ENCODE peak calls at places on chromosomes 11 and 22, in four cellular contexts. O is ELR, X is LoVo, N is iPS DF 19.7. G is an unnamed sample.
A peak's percentile ranks its signal among the peaks of the same experiment; 100 is the strongest.

GRCh38 chr11:2964782-2965181 is 27.3 kb downstream of the NAP1L4 start:
- DNase-seq in N (no peak), X (no peak), O (no peak), G (no peak)

GRCh38 chr11:69498614-69499175 is 17.2 kb downstream of the LINC01488 start:
- DNase-seq in O (peak; percentile 13), X (no peak), N (no peak), G (no peak)

GRCh38 chr11:64040684-64041267 is 5.0 kb downstream of the FLRT1 start:
- DNase-seq in O (no peak), X (no peak), N (no peak), G (no peak)

GRCh38 chr11:120773501-120774031 is 250.3 kb upstream of the TBCEL start:
- DNase-seq in O (peak; percentile 2), X (peak; percentile 85), N (no peak), G (no peak)

GRCh38 chr11:97269527-97269926 is 879.7 kb downstream of the JRKL start:
- DNase-seq in X (no peak), O (peak; percentile 66), N (peak; percentile 23), G (no peak)

GRCh38 chr11:12119502-12119901 is 9.1 kb downstream of the MICAL2 start:
- DNase-seq in X (peak; percentile 41), O (no peak), N (no peak), G (no peak)

GRCh38 chr22:17915188-17915587 is 109.2 kb downstream of the MICAL3 start:
- DNase-seq in N (no peak), X (no peak), O (no peak), G (no peak)

GRCh38 chr11:117972589-117973445 is 13.4 kb upstream of the IL10RA start:
- DNase-seq in X (no peak), N (no peak), O (no peak), G (no peak)

GRCh38 chr22:48889887-48890692 is 937.6 kb downstream of the BRD1 start:
- DNase-seq in O (no peak), X (no peak), N (no peak), G (no peak)

GRCh38 chr11:74634537-74634936 is 42.2 kb downstream of the POLD3 start:
- DNase-seq in N (no peak), X (peak; percentile 57), O (peak; percentile 62), G (no peak)

GRCh38 chr11:69320756-69321741 is 27.1 kb downstream of the MYEOV start:
- DNase-seq in O (peak; percentile 70), N (no peak), X (no peak), G (no peak)

GRCh38 chr22:33049125-33049729 is 9.0 kb downstream of the SYN3 start:
- DNase-seq in N (no peak), X (peak; percentile 47), O (peak; percentile 56), G (peak; percentile 29)

GRCh38 chr11:13320688-13321087 is 43.1 kb downstream of the BMAL1 start:
- DNase-seq in X (no peak), N (no peak), O (no peak), G (no peak)

GRCh38 chr22:21807545-21807944 is 59.9 kb downstream of the MAPK1 start:
- DNase-seq in O (no peak), X (no peak), N (no peak), G (no peak)

GRCh38 chr22:49561338-49561737 is 266.3 kb downstream of the BRD1 start:
- DNase-seq in X (no peak), O (no peak), N (no peak), G (no peak)

GRCh38 chr11:27012254-27012921 is 18.5 kb downstream of the FIBIN start:
- DNase-seq in O (peak; percentile 42), N (no peak), X (no peak), G (no peak)

GRCh38 chr22:48896766-48897637 is 930.7 kb downstream of the BRD1 start:
- DNase-seq in N (no peak), X (no peak), O (no peak), G (no peak)

GRCh38 chr11:130099356-130099755 is 29.7 kb downstream of the APLP2 start:
- DNase-seq in X (no peak), N (no peak), O (no peak), G (no peak)

GRCh38 chr11:113493205-113493604 is 18.0 kb upstream of the DRD2 start:
- DNase-seq in O (no peak), X (no peak), N (no peak), G (no peak)

GRCh38 chr11:16561150-16561549 is 177.3 kb upstream of the C11orf58 start:
- DNase-seq in N (no peak), X (no peak), O (no peak), G (no peak)

GRCh38 chr11:129530154-129530895 is 154.7 kb downstream of the BARX2 start:
- DNase-seq in N (no peak), X (no peak), O (no peak), G (no peak)

GRCh38 chr11:128365044-128365443 is 222.3 kb downstream of the ETS1 start:
- DNase-seq in N (no peak), O (peak; percentile 69), X (peak; percentile 22), G (no peak)

GRCh38 chr11:96204721-96205459 is 138.1 kb downstream of the MAML2 start:
- DNase-seq in N (no peak), O (no peak), X (no peak), G (peak; percentile 14)

GRCh38 chr11:114158886-114159285 is 99.4 kb downstream of the ZBTB16 start:
- DNase-seq in N (no peak), X (no peak), O (no peak), G (no peak)

GRCh38 chr22:30640361-30640760 is 4.8 kb downstream of the SLC35E4 start:
- DNase-seq in X (no peak), O (peak; percentile 59), N (no peak), G (no peak)

GRCh38 chr11:9616042-9616640 is 42.7 kb downstream of the WEE1 start:
- DNase-seq in N (no peak), O (no peak), X (peak; percentile 39), G (no peak)

GRCh38 chr11:130118636-130119387 is 40.8 kb upstream of the ST14 start:
- DNase-seq in N (no peak), O (no peak), X (no peak), G (no peak)

GRCh38 chr22:45263790-45264269 is 20.9 kb upstream of the UPK3A start:
- DNase-seq in O (peak; percentile 80), X (no peak), N (peak; percentile 40), G (no peak)

GRCh38 chr11:64878223-64878493 is 263 bp downstream of the EHD1 start:
- DNase-seq in O (no peak), N (no peak), X (peak; percentile 16), G (no peak)

GRCh38 chr11:118175031-118175531 is 1.4 kb downstream of the SCN2B start:
- DNase-seq in N (no peak), X (no peak), O (peak; percentile 33), G (no peak)

GRCh38 chr22:37192232-37192631 is 4.2 kb upstream of the C1QTNF6 start:
- DNase-seq in X (no peak), O (no peak), N (no peak), G (no peak)

GRCh38 chr11:130480721-130481140 is 32.3 kb downstream of the ADAMTS15 start:
- DNase-seq in N (no peak), O (peak; percentile 8), X (no peak), G (no peak)

GRCh38 chr22:40894417-40894816 is 32.5 kb upstream of the DNAJB7 start:
- DNase-seq in N (no peak), X (no peak), O (no peak), G (no peak)

GRCh38 chr11:12975149-12975548 is 34.0 kb upstream of the RASSF10 start:
- DNase-seq in O (no peak), X (no peak), N (no peak), G (no peak)

G was measured in NCI-H1436.